ENCODE peak calls at places on chromosomes 3 and 15, in six cellular contexts. K, Z, E, G, D and U are unnamed samples.

GRCh38 chr15:63372018-63372705 is 9.5 kb downstream of the CA12 start:
- DNase-seq in Z (no peak), K (no peak), E (peak; percentile 89), D (peak; percentile 69), G (no peak), U (no peak)

GRCh38 chr15:43126358-43126757 is 7.0 kb upstream of the TMEM62 start:
- DNase-seq in E (no peak), D (no peak), G (no peak), Z (no peak), K (no peak), U (no peak)

GRCh38 chr3:154324919-154325318 is 632 bp upstream of the DHX36 start:
- DNase-seq in K (no peak), Z (peak; percentile 43), D (no peak), E (no peak), G (no peak), U (no peak)

GRCh38 chr3:124007186-124007585 is 15.3 kb upstream of the ROPN1 start:
- DNase-seq in Z (no peak), G (no peak), K (no peak), E (no peak), D (no peak), U (no peak)

GRCh38 chr15:60740787-60741354 is 261.9 kb upstream of the ICE2 start:
- DNase-seq in E (no peak), Z (no peak), K (no peak), D (no peak), G (no peak), U (no peak)

GRCh38 chr3:194141415-194142155 is 5.6 kb downstream of the HES1 start:
- DNase-seq in E (peak; percentile 94), K (peak; percentile 75), D (peak; percentile 94), Z (peak; percentile 85), G (peak; percentile 90), U (peak; percentile 34)

GRCh38 chr3:186287723-186288122 is 74.3 kb downstream of the DGKG start:
- DNase-seq in E (peak; percentile 54), Z (no peak), K (no peak), G (no peak), D (no peak), U (no peak)

GRCh38 chr15:38069001-38069400 is 134.6 kb downstream of the TMCO5A start:
- DNase-seq in E (peak; percentile 87), G (peak; percentile 79), K (peak; percentile 77), Z (no peak), D (no peak), U (no peak)

GRCh38 chr15:100124936-100125626 is 216.7 kb downstream of the ADAMTS17 start:
- DNase-seq in E (no peak), G (no peak), D (no peak), Z (no peak), K (no peak), U (no peak)

GRCh38 chr15:51844747-51845426 is 15.4 kb downstream of the TMOD3 start:
- DNase-seq in Z (no peak), G (no peak), D (no peak), K (no peak), E (peak; percentile 55), U (no peak)

GRCh38 chr15:23616536-23616935 is 31.1 kb downstream of the MAGEL2 start:
- DNase-seq in K (no peak), G (no peak), Z (no peak), D (no peak), E (no peak), U (no peak)

GRCh38 chr15:38196116-38196515 is 56.5 kb upstream of the SPRED1 start:
- DNase-seq in D (no peak), Z (no peak), G (no peak), E (no peak), K (no peak), U (no peak)

GRCh38 chr3:143795849-143796248 is 52.4 kb downstream of the SLC9A9 start:
- DNase-seq in E (no peak), Z (no peak), G (no peak), D (no peak), K (no peak), U (no peak)

GRCh38 chr15:29734917-29735572 is 87.2 kb downstream of the TJP1 start:
- DNase-seq in E (peak; percentile 77), Z (no peak), D (no peak), K (peak; percentile 11), G (no peak), U (no peak)

GRCh38 chr3:128301186-128302023 is 148.1 kb downstream of the EEFSEC start:
- DNase-seq in K (no peak), E (no peak), G (no peak), Z (no peak), D (no peak), U (peak; percentile 8)

GRCh38 chr3:64686446-64686908 is 1.3 kb downstream of the ADAMTS9 start:
- DNase-seq in E (peak; percentile 2), K (peak; percentile 3), D (no peak), Z (no peak), G (no peak), U (no peak)

GRCh38 chr3:112979244-112979832 is 4.4 kb upstream of the CD200R1 start:
- DNase-seq in G (peak; percentile 17), K (peak; percentile 61), E (peak; percentile 62), Z (peak; percentile 41), D (no peak), U (no peak)

GRCh38 chr3:15646924-15647511 is 45.5 kb downstream of the BTD start:
- DNase-seq in E (peak; percentile 97), Z (no peak), K (peak; percentile 30), D (peak; percentile 81), G (no peak), U (no peak)

GRCh38 chr15:83446904-83447708 is at the start of gene SH3GL3:
- DNase-seq in Z (peak; percentile 18), E (peak; percentile 81), D (peak; percentile 84), G (peak; percentile 34), K (peak; percentile 72), U (no peak)

GRCh38 chr15:31477851-31478250 is 151.2 kb downstream of the KLF13 start:
- DNase-seq in E (no peak), D (no peak), Z (no peak), K (no peak), G (no peak), U (no peak)

GRCh38 chr3:165778456-165778855 is 58.8 kb downstream of the BCHE start:
- DNase-seq in G (no peak), Z (no peak), E (no peak), D (no peak), K (no peak), U (no peak)

GRCh38 chr3:29494305-29495036 is 213.6 kb downstream of the RBMS3 start:
- DNase-seq in Z (no peak), K (no peak), D (no peak), E (no peak), G (no peak), U (no peak)

GRCh38 chr15:75920079-75920478 is 16.4 kb downstream of the FBXO22 start:
- DNase-seq in G (no peak), D (no peak), Z (no peak), K (no peak), E (no peak), U (no peak)

GRCh38 chr15:57680021-57680420 is 26.5 kb upstream of the POLR2M start:
- DNase-seq in Z (no peak), E (peak; percentile 71), G (no peak), D (no peak), K (no peak), U (no peak)

GRCh38 chr15:43067717-43068461 is 37.9 kb downstream of the UBR1 start:
- DNase-seq in E (peak; percentile 47), D (no peak), G (no peak), K (peak; percentile 85), Z (no peak), U (no peak)

GRCh38 chr15:90031231-90031791 is 30.2 kb downstream of the ZNF710 start:
- DNase-seq in D (no peak), Z (no peak), G (peak; percentile 75), E (peak; percentile 46), K (peak; percentile 66), U (no peak)

GRCh38 chr3:159187706-159188105 is 385.9 kb downstream of the MFSD1 start:
- DNase-seq in Z (peak; percentile 18), E (no peak), G (no peak), D (no peak), K (no peak), U (no peak)

GRCh38 chr3:180457238-180457637 is 144.7 kb upstream of the TTC14 start:
- DNase-seq in E (peak; percentile 52), Z (no peak), K (no peak), D (no peak), G (no peak), U (no peak)